ENCODE peak calls at places on chromosomes 4 and X, in five cellular contexts. J is CD4-positive, alpha-beta T cell; G is neural crest cell; P is KBM-7; O is stimulated activated CD8-positive, alpha-beta memory T cell treated with anti-CD3 and anti-CD28 coated beads, Interleukin-4, amount 100 ng/mL, for 4 hours. D is an unnamed sample.

GRCh38 chr4:8000247-8000646 is 60.6 kb upstream of the AFAP1 start:
- DNase-seq in O (no peak), J (no peak), P (no peak), G (no peak), D (no peak)

GRCh38 chr4:113495790-113496189 is 265.7 kb downstream of the CAMK2D start:
- DNase-seq in P (no peak), O (no peak), J (no peak), G (no peak), D (no peak)

GRCh38 chrX:40097101-40097491 is 662 bp downstream of the BCOR start:
- DNase-seq in J (no peak), P (no peak), G (no peak), O (no peak), D (no peak)

GRCh38 chr4:37737456-37737855 is 51.3 kb upstream of the RELL1 start:
- DNase-seq in J (no peak), P (no peak), O (no peak), G (no peak), D (no peak)

GRCh38 chr4:70943115-70943514 is 40.9 kb downstream of the MOB1B start:
- DNase-seq in P (peak), J (no peak), G (no peak), O (no peak), D (no peak)

GRCh38 chr4:98482847-98483806 is 175.3 kb downstream of the TSPAN5 start:
- DNase-seq in O (no peak), P (no peak), G (no peak), J (no peak), D (no peak)

GRCh38 chrX:155071694-155072215 is 447 bp downstream of the BRCC3 start:
- DNase-seq in J (no peak), G (peak), P (no peak), O (no peak), D (no peak)

GRCh38 chr4:42653606-42654560 is 3.0 kb downstream of the ATP8A1 start:
- DNase-seq in J (no peak), O (no peak), P (no peak), G (no peak), D (no peak)

GRCh38 chr4:183349673-183350072 is 27.4 kb upstream of the CLDN24 start:
- DNase-seq in P (no peak), O (no peak), J (no peak), G (no peak), D (no peak)

D was measured in DMS 273 treated with DMSO at 0.1 percent for 48 hours.